ENCODE peak calls at places on chromosomes 3 and 15, in nine cellular contexts. G is HS-27A, Q is GM23248, U is heart left ventricle, V is LHCN-M2, J is NCI-H2029 treated with DMSO at 0.1 percent for 48 hours, B is DND-41, M is A549, X is foreskin melanocyte. P is an unnamed sample.
A peak's percentile ranks its signal among the peaks of the same experiment; 100 is the strongest.

GRCh38 chr3:67349551-67350174 is 304.7 kb downstream of the SUCLG2 start:
- DNase-seq in U (no peak), X (no peak), B (no peak), J (no peak), M (no peak), V (peak; percentile 85), Q (peak; percentile 3), G (peak; percentile 24), P (no peak)

GRCh38 chr15:62601779-62602540 is 436.9 kb upstream of the C2CD4B start:
- DNase-seq in X (no peak), V (peak; percentile 67), U (no peak), G (no peak), Q (peak; percentile 55), B (no peak), J (no peak), M (peak; percentile 21), P (no peak)

GRCh38 chr3:51671090-51672082 is at the start of gene TEX264:
- DNase-seq in G (peak; percentile 40), V (peak; percentile 79), J (no peak), B (peak; percentile 90), Q (peak; percentile 96), U (peak; percentile 94), X (peak; percentile 70), M (peak; percentile 81), P (peak; percentile 90)

GRCh38 chr3:48598323-48599076 is 3.4 kb upstream of the COL7A1 start:
- DNase-seq in M (peak; percentile 48), J (no peak), V (peak; percentile 71), Q (peak; percentile 96), B (no peak), X (peak; percentile 70), U (peak; percentile 90), G (no peak), P (no peak)

GRCh38 chr3:62500556-62501294 is 127.4 kb upstream of the FEZF2 start:
- DNase-seq in J (no peak), G (no peak), U (no peak), X (no peak), Q (no peak), B (no peak), M (no peak), V (peak; percentile 1), P (no peak)

GRCh38 chr3:48142316-48142870 is 45.8 kb downstream of the CDC25A start:
- DNase-seq in B (no peak), J (peak; percentile 39), X (no peak), V (no peak), Q (no peak), G (no peak), U (no peak), M (no peak), P (no peak)

GRCh38 chr3:119891944-119892721 is 110.2 kb downstream of the NR1I2 start:
- DNase-seq in V (peak; percentile 71), X (peak; percentile 56), J (peak; percentile 30), B (peak; percentile 41), U (no peak), M (peak; percentile 8), Q (peak; percentile 83), G (peak; percentile 29), P (peak; percentile 31)

GRCh38 chr3:12964713-12965612 is 108.3 kb downstream of the IQSEC1 start:
- DNase-seq in X (no peak), G (no peak), B (no peak), J (peak; percentile 83), Q (no peak), M (no peak), U (no peak), V (no peak), P (no peak)

GRCh38 chr15:72698938-72699337 is 12.9 kb downstream of the BBS4 start:
- DNase-seq in U (no peak), G (no peak), B (no peak), X (no peak), J (no peak), V (no peak), M (no peak), Q (no peak), P (no peak)

GRCh38 chr15:49622561-49622960 is 1.7 kb downstream of the DTWD1 start:
- DNase-seq in M (no peak), G (no peak), V (peak; percentile 26), B (no peak), U (no peak), J (no peak), X (no peak), Q (peak; percentile 43), P (no peak)

GRCh38 chr3:37645801-37646380 is 215.8 kb upstream of the CTDSPL start:
- DNase-seq in B (no peak), G (no peak), U (peak; percentile 66), V (no peak), X (no peak), J (no peak), Q (no peak), M (no peak), P (no peak)

GRCh38 chr3:112813016-112813415 is 33.6 kb downstream of the CD200R1L start:
- DNase-seq in M (no peak), Q (peak; percentile 31), B (no peak), G (no peak), J (no peak), X (no peak), U (no peak), V (no peak), P (no peak)

GRCh38 chr3:58383476-58383875 is 50.2 kb downstream of the PDHB start:
- DNase-seq in X (peak; percentile 30), J (no peak), G (peak; percentile 11), V (peak; percentile 56), M (no peak), Q (peak; percentile 82), B (no peak), U (no peak), P (no peak)

GRCh38 chr3:49461443-49462171 is 8.5 kb upstream of the DAG1 start:
- DNase-seq in X (no peak), V (peak; percentile 38), G (no peak), J (no peak), M (no peak), U (no peak), Q (peak; percentile 49), B (no peak), P (no peak)

GRCh38 chr3:4814904-4815574 is 164.2 kb upstream of the BHLHE40 start:
- DNase-seq in J (no peak), B (no peak), U (no peak), Q (no peak), M (no peak), G (no peak), V (no peak), X (no peak), P (no peak)

GRCh38 chr3:70076394-70076793 is 76.9 kb downstream of the SAMMSON start:
- DNase-seq in Q (no peak), U (no peak), B (no peak), M (no peak), J (no peak), V (no peak), G (no peak), X (no peak), P (no peak)

GRCh38 chr3:119630562-119631329 is 29.6 kb downstream of the POPDC2 start:
- DNase-seq in Q (peak; percentile 81), M (no peak), U (no peak), J (no peak), B (no peak), G (no peak), V (peak; percentile 46), X (no peak), P (peak; percentile 71)

GRCh38 chr3:73727854-73728253 is 103.1 kb upstream of the PDZRN3 start:
- DNase-seq in B (no peak), J (no peak), X (peak; percentile 19), U (no peak), V (no peak), G (no peak), M (no peak), Q (peak; percentile 29), P (no peak)

GRCh38 chr15:41790756-41791546 is 16.7 kb downstream of the MAPKBP1 start:
- DNase-seq in Q (peak; percentile 76), V (peak; percentile 85), J (no peak), G (no peak), M (no peak), U (peak; percentile 60), X (no peak), B (peak; percentile 39), P (no peak)

GRCh38 chr15:76996526-76997401 is 1.8 kb downstream of the PSTPIP1 start:
- DNase-seq in G (no peak), X (no peak), M (no peak), J (no peak), U (no peak), Q (peak; percentile 77), B (no peak), V (peak; percentile 24), P (peak; percentile 63)

GRCh38 chr3:125136515-125136914 is 76.0 kb downstream of the SLC12A8 start:
- DNase-seq in J (no peak), M (no peak), Q (no peak), U (no peak), X (no peak), V (no peak), B (no peak), G (no peak), P (no peak)

GRCh38 chr3:8554725-8555621 is 53.4 kb downstream of the LMCD1 start:
- DNase-seq in G (peak; percentile 92), Q (peak; percentile 83), X (peak; percentile 28), J (peak; percentile 80), U (peak; percentile 40), B (no peak), V (peak; percentile 97), M (no peak), P (no peak)

GRCh38 chr3:155356594-155357370 is 63.3 kb upstream of the STRIT1 start:
- DNase-seq in J (no peak), Q (peak; percentile 28), V (no peak), X (no peak), B (peak; percentile 44), M (peak; percentile 10), G (no peak), U (no peak), P (no peak)

GRCh38 chr15:47741082-47741481 is 23.8 kb downstream of the SEMA6D start:
- DNase-seq in U (no peak), J (no peak), X (no peak), M (no peak), V (no peak), B (no peak), Q (no peak), G (no peak), P (no peak)

GRCh38 chr15:94838281-94838680 is 606.9 kb downstream of the MCTP2 start:
- DNase-seq in G (no peak), X (no peak), M (no peak), V (no peak), Q (no peak), U (no peak), J (no peak), B (no peak), P (no peak)

GRCh38 chr3:99741588-99741987 is 76.1 kb upstream of the CMSS1 start:
- DNase-seq in V (peak; percentile 19), J (no peak), M (no peak), Q (no peak), B (no peak), X (no peak), U (no peak), G (no peak), P (no peak)

GRCh38 chr15:45441036-45441435 is 62.7 kb upstream of the GATM start:
- DNase-seq in V (no peak), X (no peak), U (no peak), Q (no peak), M (no peak), J (no peak), G (no peak), B (no peak), P (no peak)